ENCODE peak calls at places on chromosomes 2 and 18, in nine cellular contexts. One of them, this sample, is unnamed.

GRCh38 chr18:48948112-48949050 is 2.4 kb downstream of the SMAD7 start:
- DNase-seq in H1: no peak
- DNase-seq in HepG2: peak
- DNase-seq in ovary: peak
- DNase-seq in transverse colon: peak
- DNase-seq in upper lobe of left lung: peak
- DNase-seq in A549: no peak
- DNase-seq in sigmoid colon: peak
- DNase-seq in tibial nerve: no peak
- DNase-seq in this sample: peak

GRCh38 chr2:27856386-27856785 is 33.8 kb downstream of the RBKS start:
- DNase-seq in ovary: no peak
- DNase-seq in tibial nerve: no peak
- DNase-seq in sigmoid colon: no peak
- DNase-seq in H1: no peak
- DNase-seq in upper lobe of left lung: no peak
- DNase-seq in transverse colon: no peak
- DNase-seq in HepG2: no peak
- DNase-seq in A549: no peak
- DNase-seq in this sample: no peak

GRCh38 chr2:229800997-229801754 is 86.8 kb upstream of the DNER start:
- DNase-seq in upper lobe of left lung: peak
- DNase-seq in sigmoid colon: no peak
- DNase-seq in tibial nerve: peak
- DNase-seq in ovary: peak
- DNase-seq in transverse colon: peak
- DNase-seq in HepG2: peak
- DNase-seq in H1: peak
- DNase-seq in A549: peak
- DNase-seq in this sample: peak

GRCh38 chr2:167196461-167197252 is 308.4 kb downstream of the XIRP2 start:
- DNase-seq in tibial nerve: peak
- DNase-seq in A549: no peak
- DNase-seq in ovary: no peak
- DNase-seq in upper lobe of left lung: peak
- DNase-seq in H1: no peak
- DNase-seq in HepG2: no peak
- DNase-seq in transverse colon: no peak
- DNase-seq in sigmoid colon: no peak
- DNase-seq in this sample: no peak

GRCh38 chr2:190655113-190655512 is 6.2 kb downstream of the NAB1 start:
- DNase-seq in transverse colon: no peak
- DNase-seq in ovary: no peak
- DNase-seq in H1: no peak
- DNase-seq in tibial nerve: no peak
- DNase-seq in sigmoid colon: no peak
- DNase-seq in A549: no peak
- DNase-seq in upper lobe of left lung: no peak
- DNase-seq in HepG2: no peak
- DNase-seq in this sample: no peak

GRCh38 chr2:176652300-176653182 is 383.3 kb downstream of the MTX2 start:
- DNase-seq in H1: no peak
- DNase-seq in tibial nerve: peak
- DNase-seq in sigmoid colon: no peak
- DNase-seq in upper lobe of left lung: no peak
- DNase-seq in transverse colon: no peak
- DNase-seq in ovary: no peak
- DNase-seq in HepG2: peak
- DNase-seq in A549: peak
- DNase-seq in this sample: no peak

GRCh38 chr2:42086500-42086953 is 38.7 kb downstream of the PKDCC start:
- DNase-seq in tibial nerve: peak
- DNase-seq in transverse colon: peak
- DNase-seq in sigmoid colon: no peak
- DNase-seq in ovary: peak
- DNase-seq in HepG2: peak
- DNase-seq in H1: no peak
- DNase-seq in A549: peak
- DNase-seq in upper lobe of left lung: no peak
- DNase-seq in this sample: peak

GRCh38 chr2:129810521-129810920 is 168.9 kb upstream of the RAB6C start:
- DNase-seq in H1: no peak
- DNase-seq in HepG2: no peak
- DNase-seq in tibial nerve: no peak
- DNase-seq in sigmoid colon: no peak
- DNase-seq in upper lobe of left lung: no peak
- DNase-seq in A549: no peak
- DNase-seq in transverse colon: no peak
- DNase-seq in ovary: no peak
- DNase-seq in this sample: no peak

DNA sequence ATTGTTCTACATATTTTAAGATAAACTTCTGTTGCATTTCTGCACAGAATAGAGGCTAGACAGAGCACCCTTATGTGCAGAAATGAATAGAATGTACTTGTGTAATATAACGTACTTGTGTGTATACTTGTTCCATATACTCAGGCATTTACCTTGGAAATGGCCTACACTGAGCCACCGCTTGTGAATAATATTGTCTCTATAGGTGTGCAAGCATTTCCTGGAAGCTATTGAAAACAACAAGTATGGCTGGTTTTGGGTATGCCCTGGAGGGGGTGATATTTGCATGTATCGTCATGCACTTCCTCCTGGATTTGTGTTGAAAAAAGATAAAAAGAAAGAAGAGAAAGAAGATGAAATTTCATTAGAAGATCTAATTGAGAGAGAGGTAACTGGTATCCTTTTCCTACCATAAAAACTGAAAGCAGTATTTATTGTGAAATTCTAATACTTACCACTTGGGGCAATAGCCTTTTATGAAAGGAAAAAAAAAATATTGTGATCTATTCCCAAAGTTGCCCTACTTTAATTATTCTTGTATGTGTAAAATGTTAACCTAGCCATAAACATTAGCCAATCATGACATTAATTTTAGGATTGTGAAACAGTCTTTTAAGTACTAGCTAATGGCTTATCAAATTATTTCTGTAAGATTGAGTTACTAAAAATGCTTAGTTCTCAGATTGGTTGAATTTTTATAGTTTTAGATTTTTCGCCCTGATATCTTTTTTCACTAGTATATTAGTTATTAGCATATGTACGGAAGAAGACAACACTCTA is 18.0 kb downstream of the ZC3H15 start:
- DNase-seq in sigmoid colon: no peak
- DNase-seq in tibial nerve: no peak
- DNase-seq in upper lobe of left lung: no peak
- DNase-seq in ovary: no peak
- DNase-seq in transverse colon: no peak
- DNase-seq in H1: no peak
- DNase-seq in A549: no peak
- DNase-seq in HepG2: peak
- DNase-seq in this sample: no peak
- TF ChIP-seq EP300 in sigmoid colon: no peak
- TF ChIP-seq EP300 in tibial nerve: no peak
- TF ChIP-seq EP300 in upper lobe of left lung: no peak
- TF ChIP-seq EP300 in ovary: no peak
- TF ChIP-seq EP300 in transverse colon: no peak
- TF ChIP-seq EP300 in H1: no peak
- TF ChIP-seq EP300 in A549: no peak
- TF ChIP-seq EP300 in HepG2: no peak
- TF ChIP-seq EP300 in this sample: no peak

DNA sequence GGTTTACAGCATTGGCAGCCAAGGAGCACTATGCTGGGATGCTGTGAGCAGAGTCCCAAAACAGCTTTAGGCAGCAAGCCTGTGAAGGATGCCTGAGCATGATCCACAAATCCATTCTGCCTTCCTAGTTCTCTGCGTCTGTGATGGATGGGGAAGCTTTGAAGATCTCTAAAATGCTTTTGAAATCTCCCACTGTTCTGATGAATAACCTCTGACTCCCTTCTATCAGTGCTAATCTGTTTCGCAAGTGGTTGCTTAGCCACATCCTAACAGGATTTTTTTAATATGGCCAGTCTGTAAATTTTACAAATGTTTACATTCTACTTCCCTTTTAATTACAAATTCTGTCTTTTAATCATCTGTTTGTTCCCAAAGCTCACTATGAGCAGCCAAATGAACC is 319.2 kb downstream of the GULP1 start:
- DNase-seq in HepG2: no peak
- DNase-seq in A549: no peak
- DNase-seq in transverse colon: no peak
- DNase-seq in sigmoid colon: no peak
- DNase-seq in tibial nerve: no peak
- DNase-seq in upper lobe of left lung: no peak
- DNase-seq in H1: no peak
- DNase-seq in ovary: no peak
- DNase-seq in this sample: no peak
- H3K27ac ChIP-seq in HepG2: no peak
- H3K27ac ChIP-seq in A549: no peak
- H3K27ac ChIP-seq in transverse colon: no peak
- H3K27ac ChIP-seq in sigmoid colon: no peak
- H3K27ac ChIP-seq in tibial nerve: no peak
- H3K27ac ChIP-seq in upper lobe of left lung: no peak
- H3K27ac ChIP-seq in H1: no peak
- H3K27ac ChIP-seq in ovary: peak
- H3K27ac ChIP-seq in this sample: no peak

GRCh38 chr2:118254117-118254516 is 165.8 kb downstream of the INSIG2 start:
- DNase-seq in H1: no peak
- DNase-seq in upper lobe of left lung: no peak
- DNase-seq in sigmoid colon: no peak
- DNase-seq in HepG2: no peak
- DNase-seq in tibial nerve: no peak
- DNase-seq in A549: no peak
- DNase-seq in ovary: no peak
- DNase-seq in transverse colon: no peak
- DNase-seq in this sample: no peak

GRCh38 chr2:118251427-118251826 is 163.2 kb downstream of the INSIG2 start:
- DNase-seq in H1: no peak
- DNase-seq in tibial nerve: no peak
- DNase-seq in HepG2: no peak
- DNase-seq in A549: no peak
- DNase-seq in transverse colon: no peak
- DNase-seq in sigmoid colon: no peak
- DNase-seq in ovary: no peak
- DNase-seq in upper lobe of left lung: no peak
- DNase-seq in this sample: no peak

GRCh38 chr2:118257696-118258095 is 169.4 kb downstream of the INSIG2 start:
- DNase-seq in transverse colon: no peak
- DNase-seq in upper lobe of left lung: no peak
- DNase-seq in sigmoid colon: no peak
- DNase-seq in ovary: no peak
- DNase-seq in HepG2: no peak
- DNase-seq in A549: no peak
- DNase-seq in tibial nerve: no peak
- DNase-seq in H1: no peak
- DNase-seq in this sample: no peak

GRCh38 chr2:118255301-118255700 is 167.0 kb downstream of the INSIG2 start:
- DNase-seq in upper lobe of left lung: no peak
- DNase-seq in sigmoid colon: no peak
- DNase-seq in tibial nerve: no peak
- DNase-seq in ovary: no peak
- DNase-seq in HepG2: no peak
- DNase-seq in transverse colon: no peak
- DNase-seq in H1: no peak
- DNase-seq in A549: no peak
- DNase-seq in this sample: no peak

GRCh38 chr2:118255771-118256372 is 167.6 kb downstream of the INSIG2 start:
- DNase-seq in H1: no peak
- DNase-seq in ovary: no peak
- DNase-seq in upper lobe of left lung: no peak
- DNase-seq in transverse colon: no peak
- DNase-seq in sigmoid colon: no peak
- DNase-seq in tibial nerve: no peak
- DNase-seq in HepG2: no peak
- DNase-seq in A549: no peak
- DNase-seq in this sample: no peak
- H3K4me3 ChIP-seq in H1: no peak
- H3K4me3 ChIP-seq in ovary: no peak
- H3K4me3 ChIP-seq in upper lobe of left lung: no peak
- H3K4me3 ChIP-seq in transverse colon: no peak
- H3K4me3 ChIP-seq in sigmoid colon: no peak
- H3K4me3 ChIP-seq in tibial nerve: no peak
- H3K4me3 ChIP-seq in HepG2: no peak
- H3K4me3 ChIP-seq in A549: no peak
- H3K4me3 ChIP-seq in this sample: no peak

GRCh38 chr2:216339456-216340279 is 32.6 kb downstream of the MARCHF4 start:
- DNase-seq in ovary: peak
- DNase-seq in A549: no peak
- DNase-seq in H1: no peak
- DNase-seq in sigmoid colon: no peak
- DNase-seq in tibial nerve: no peak
- DNase-seq in upper lobe of left lung: no peak
- DNase-seq in transverse colon: no peak
- DNase-seq in HepG2: no peak
- DNase-seq in this sample: no peak

GRCh38 chr2:216343221-216343985 is 28.9 kb downstream of the MARCHF4 start:
- DNase-seq in HepG2: no peak
- DNase-seq in ovary: no peak
- DNase-seq in tibial nerve: no peak
- DNase-seq in H1: no peak
- DNase-seq in upper lobe of left lung: no peak
- DNase-seq in A549: no peak
- DNase-seq in sigmoid colon: no peak
- DNase-seq in transverse colon: no peak
- DNase-seq in this sample: no peak

GRCh38 chr2:216340280-216340631 is 32.0 kb downstream of the MARCHF4 start:
- DNase-seq in transverse colon: no peak
- DNase-seq in H1: no peak
- DNase-seq in ovary: no peak
- DNase-seq in tibial nerve: no peak
- DNase-seq in HepG2: no peak
- DNase-seq in sigmoid colon: no peak
- DNase-seq in upper lobe of left lung: no peak
- DNase-seq in A549: no peak
- DNase-seq in this sample: no peak

GRCh38 chr2:216344206-216344957 is 27.9 kb downstream of the MARCHF4 start:
- DNase-seq in A549: no peak
- DNase-seq in sigmoid colon: no peak
- DNase-seq in transverse colon: no peak
- DNase-seq in upper lobe of left lung: no peak
- DNase-seq in tibial nerve: no peak
- DNase-seq in ovary: no peak
- DNase-seq in HepG2: no peak
- DNase-seq in H1: no peak
- DNase-seq in this sample: no peak

DNA sequence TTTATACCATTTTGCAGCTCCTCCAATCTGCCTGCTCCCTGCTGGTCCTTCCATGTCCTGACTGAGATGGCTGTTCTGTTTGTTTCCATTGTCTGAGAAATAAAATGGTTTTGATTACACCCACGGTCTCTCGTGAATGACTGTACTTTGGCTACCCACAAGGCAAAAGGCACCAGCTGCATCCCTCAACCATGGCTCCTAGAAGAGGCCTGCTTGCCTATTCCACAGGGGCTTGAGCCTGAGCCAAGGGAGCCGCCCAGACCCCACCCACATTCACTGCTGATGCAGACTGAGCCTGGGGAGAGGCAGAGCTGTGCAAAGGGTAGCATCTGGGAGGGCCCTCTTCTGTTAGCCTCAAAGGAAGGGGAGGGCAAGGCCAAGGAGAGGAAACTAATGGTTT is 31.1 kb downstream of the MARCHF4 start:
- DNase-seq in sigmoid colon: no peak
- DNase-seq in A549: no peak
- DNase-seq in transverse colon: no peak
- DNase-seq in tibial nerve: no peak
- DNase-seq in H1: no peak
- DNase-seq in ovary: no peak
- DNase-seq in upper lobe of left lung: no peak
- DNase-seq in HepG2: no peak
- DNase-seq in this sample: no peak
- TF ChIP-seq EP300 in sigmoid colon: no peak
- TF ChIP-seq EP300 in A549: no peak
- TF ChIP-seq EP300 in transverse colon: no peak
- TF ChIP-seq EP300 in tibial nerve: no peak
- TF ChIP-seq EP300 in H1: no peak
- TF ChIP-seq EP300 in ovary: no peak
- TF ChIP-seq EP300 in upper lobe of left lung: no peak
- TF ChIP-seq EP300 in HepG2: no peak
- TF ChIP-seq EP300 in this sample: no peak

This sample was measured in stomach.